ENCODE peak calls at places on chromosomes 6 and 20, in four cellular contexts. K, A, H and P are unnamed samples.

GRCh38 chr20:33684533-33685327 is 1.5 kb downstream of the E2F1 start:
- DNase-seq in A (peak), K (peak), H (no peak), P (no peak)

GRCh38 chr6:170144952-170145587 is 145.8 kb downstream of the DLL1 start:
- DNase-seq in A (no peak), H (no peak), K (no peak), P (no peak)

GRCh38 chr6:11773013-11773412 is 5.6 kb downstream of the ADTRP start:
- DNase-seq in A (no peak), H (no peak), K (no peak), P (no peak)

GRCh38 chr6:44237813-44238433 is 9.0 kb upstream of the HSP90AB1 start:
- DNase-seq in A (peak), H (no peak), K (peak), P (no peak)

GRCh38 chr6:130362128-130362527 is 3.7 kb upstream of the TMEM200A start:
- DNase-seq in A (peak), K (no peak), H (no peak), P (no peak)

GRCh38 chr6:38640216-38640909 is 634 bp upstream of the BTBD9 start:
- DNase-seq in K (no peak), A (no peak), H (no peak), P (peak)

GRCh38 chr6:42093582-42094329 is 43.4 kb downstream of the TAF8 start:
- DNase-seq in H (no peak), K (no peak), A (no peak), P (no peak)

GRCh38 chr20:45725134-45725533 is 3.0 kb downstream of the SPINT4 start:
- DNase-seq in A (no peak), K (no peak), H (no peak), P (no peak)

GRCh38 chr6:113854531-113855499 is 2.3 kb upstream of the MARCKS start:
- DNase-seq in H (no peak), K (peak), A (peak), P (no peak)

GRCh38 chr6:31728767-31729514 is at the start of gene DDAH2:
- DNase-seq in K (no peak), H (no peak), A (no peak), P (no peak)

GRCh38 chr6:1215884-1216487 is 95.9 kb upstream of the FOXQ1 start:
- DNase-seq in A (no peak), H (no peak), K (no peak), P (no peak)

GRCh38 chr20:36773123-36773547 is 428 bp downstream of the DSN1 start:
- DNase-seq in A (peak), H (no peak), K (no peak), P (no peak)

GRCh38 chr6:134029495-134030455 is 22.6 kb downstream of the SLC2A12 start:
- DNase-seq in A (no peak), K (peak), H (no peak), P (no peak)

GRCh38 chr6:14130431-14131075 is 13.0 kb downstream of the CD83 start:
- DNase-seq in K (no peak), H (no peak), A (no peak), P (no peak)

GRCh38 chr20:62020935-62021701 is 44.6 kb downstream of the TAF4 start:
- DNase-seq in K (peak), A (peak), H (no peak), P (no peak)

GRCh38 chr6:156563710-156564109 is 213.5 kb upstream of the ARID1B start:
- DNase-seq in A (peak), K (peak), H (no peak), P (no peak)

GRCh38 chr6:31354788-31355539 is 2.0 kb downstream of the HLA-B start:
- DNase-seq in H (no peak), A (no peak), K (no peak), P (no peak)

GRCh38 chr6:36104836-36105235 is 25.5 kb upstream of the MAPK13 start:
- DNase-seq in K (no peak), A (no peak), H (no peak), P (no peak)

GRCh38 chr6:111220383-111221031 is 133.2 kb downstream of the SLC16A10 start:
- DNase-seq in H (no peak), A (no peak), K (no peak), P (no peak)

GRCh38 chr6:161228911-161229591 is 44.8 kb downstream of the AGPAT4 start:
- DNase-seq in H (no peak), K (no peak), A (peak), P (no peak)

GRCh38 chr20:57977141-57977540 is 251.3 kb downstream of the ANKRD60 start:
- DNase-seq in A (no peak), K (no peak), H (no peak), P (no peak)

GRCh38 chr20:31962741-31963140 is 5.2 kb upstream of the XKR7 start:
- DNase-seq in K (peak), A (no peak), H (no peak), P (no peak)

GRCh38 chr6:42404494-42404893 is 47.2 kb downstream of the TRERF1 start:
- DNase-seq in A (peak), H (peak), K (no peak), P (peak)

GRCh38 chr6:137234505-137234863 is 15.3 kb upstream of the IFNGR1 start:
- DNase-seq in H (no peak), K (no peak), A (no peak), P (no peak)

GRCh38 chr6:56802570-56802969 is 152.3 kb upstream of the BEND6 start:
- DNase-seq in K (no peak), A (no peak), H (no peak), P (no peak)

GRCh38 chr20:44866703-44867335 is 18.7 kb upstream of the YWHAB start:
- DNase-seq in H (no peak), A (no peak), K (no peak), P (no peak)

GRCh38 chr6:28743271-28743789 is 180.5 kb downstream of the TRIM27 start:
- DNase-seq in H (no peak), K (no peak), A (no peak), P (no peak)

GRCh38 chr20:34037121-34037520 is 43.4 kb downstream of the RALY start:
- DNase-seq in A (no peak), H (no peak), K (no peak), P (no peak)

GRCh38 chr6:151494235-151494950 is 576 bp downstream of the CCDC170 start:
- DNase-seq in H (no peak), A (peak), K (peak), P (no peak)
- H3K9ac ChIP-seq in H (no peak), A (peak), K (no peak), P (peak)

DNA sequence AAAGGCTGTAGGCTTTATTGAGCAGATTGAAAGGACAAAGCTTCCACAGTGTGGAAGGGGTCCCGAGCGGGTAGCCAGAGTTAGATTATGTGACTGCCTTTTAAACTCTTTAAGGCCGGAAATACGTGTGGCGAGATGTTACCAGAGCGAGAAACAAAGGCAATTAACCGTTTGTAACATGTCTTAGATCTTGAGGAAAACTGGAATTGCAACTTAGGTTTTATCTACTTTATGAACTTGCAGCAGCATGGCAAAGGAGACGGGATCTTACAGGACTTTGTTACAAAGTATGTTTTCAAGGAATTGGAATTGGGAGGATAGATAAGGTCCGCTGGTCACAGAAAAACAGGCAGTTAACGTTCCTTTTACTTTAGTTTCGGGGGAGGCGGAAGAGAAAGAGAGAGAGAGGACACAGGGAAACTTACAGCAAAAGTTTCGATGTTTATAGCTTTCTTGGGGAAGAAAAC is 594.7 kb upstream of the ADGRB3 start:
- DNase-seq in A (peak), K (no peak), H (no peak), P (no peak)
- H3K9ac ChIP-seq in A (no peak), K (no peak), H (no peak), P (no peak)

DNA sequence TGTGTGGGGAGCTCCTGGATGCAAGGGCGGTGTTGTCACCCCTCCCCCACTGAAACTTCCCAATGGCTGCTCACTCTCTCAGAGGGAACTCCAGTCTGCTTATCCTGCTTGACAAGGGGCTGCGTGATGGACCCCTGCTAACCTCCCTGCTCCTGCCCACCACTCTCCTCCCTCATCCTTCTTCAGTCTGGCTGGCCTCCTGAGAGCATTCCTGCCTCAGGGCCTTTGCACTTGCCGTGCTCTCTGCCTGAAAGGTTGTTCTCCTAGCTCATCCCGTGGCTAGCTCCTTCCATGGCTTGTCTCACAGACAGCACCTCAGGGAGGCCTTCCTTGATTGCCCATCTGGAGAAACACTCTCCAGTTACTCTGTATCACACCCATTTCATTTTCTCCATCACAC is 73.9 kb upstream of the ZNFX1 start:
- DNase-seq in K (no peak), H (no peak), A (no peak), P (no peak)
- H3K9ac ChIP-seq in K (no peak), H (no peak), A (no peak), P (no peak)

GRCh38 chr6:81748946-81749345 is 3.5 kb downstream of the TENT5A start:
- DNase-seq in A (no peak), H (no peak), K (no peak), P (no peak)

GRCh38 chr6:81749704-81750103 is 2.8 kb downstream of the TENT5A start:
- DNase-seq in A (no peak), K (no peak), H (no peak), P (no peak)

GRCh38 chr6:81750660-81751387 is 1.7 kb downstream of the TENT5A start:
- DNase-seq in A (peak), K (no peak), H (no peak), P (no peak)

GRCh38 chr6:81751388-81752083 is 945 bp downstream of the TENT5A start:
- DNase-seq in K (no peak), H (peak), A (peak), P (no peak)

GRCh38 chr6:81750201-81750600 is 2.3 kb downstream of the TENT5A start:
- DNase-seq in K (no peak), A (no peak), H (no peak), P (no peak)
- H3K9ac ChIP-seq in K (peak), A (no peak), H (no peak), P (no peak)